ENCODE peak calls at places on chromosomes 5 and 9, in five cellular contexts. P, S, G, H and D are unnamed samples.

GRCh38 chr5:127002390-127002789 is 28.0 kb downstream of the MARCHF3 start:
- DNase-seq in P (no peak), S (peak; percentile 34), G (no peak), H (no peak), D (no peak)

GRCh38 chr5:44641820-44642219 is 166.9 kb upstream of the MRPS30 start:
- DNase-seq in P (no peak), S (no peak), G (no peak), H (no peak), D (no peak)

GRCh38 chr5:26482817-26483375 is 555.5 kb downstream of the CDH9 start:
- DNase-seq in P (peak; percentile 87), S (no peak), G (no peak), H (no peak), D (no peak)

GRCh38 chr9:82531795-82532194 is 531.1 kb downstream of the RASEF start:
- DNase-seq in P (no peak), S (no peak), G (no peak), H (no peak), D (no peak)

GRCh38 chr9:136570916-136571315 is 25.1 kb upstream of the NOTCH1 start:
- DNase-seq in P (no peak), S (no peak), G (peak; percentile 40), H (no peak), D (no peak)

GRCh38 chr5:82749453-82749852 is 327.7 kb downstream of the TMEM167A start:
- DNase-seq in P (no peak), S (no peak), G (no peak), H (no peak), D (no peak)

GRCh38 chr9:127550277-127550676 is 61.8 kb upstream of the STXBP1 start:
- DNase-seq in P (no peak), S (no peak), G (no peak), H (no peak), D (no peak)

GRCh38 chr9:80085668-80086067 is 513.9 kb downstream of the TLE4 start:
- DNase-seq in P (no peak), S (peak; percentile 4), G (no peak), H (no peak), D (no peak)

GRCh38 chr9:105114318-105114717 is 130.1 kb upstream of the SLC44A1 start:
- DNase-seq in P (no peak), S (no peak), G (no peak), H (no peak), D (no peak)

GRCh38 chr5:146647656-146648199 is 131.7 kb upstream of the GPR151 start:
- DNase-seq in P (no peak), S (no peak), G (no peak), H (no peak), D (no peak)

GRCh38 chr9:116154334-116154975 is 864 bp downstream of the PAPPA start:
- DNase-seq in P (peak; percentile 71), S (no peak), G (peak; percentile 59), H (no peak), D (no peak)

GRCh38 chr5:6576861-6577501 is 55.9 kb downstream of the NSUN2 start:
- DNase-seq in P (peak; percentile 24), S (peak; percentile 52), G (peak; percentile 49), H (no peak), D (peak; percentile 31)

GRCh38 chr5:73365301-73365853 is 83.2 kb downstream of the FOXD1 start:
- DNase-seq in P (no peak), S (peak; percentile 96), G (no peak), H (no peak), D (no peak)

GRCh38 chr9:137534256-137535119 is 15.7 kb downstream of the PNPLA7 start:
- DNase-seq in P (peak; percentile 52), S (peak; percentile 60), G (no peak), H (no peak), D (peak; percentile 66)

GRCh38 chr9:77810637-77811119 is 162.6 kb upstream of the GNA14 start:
- DNase-seq in P (no peak), S (no peak), G (no peak), H (no peak), D (no peak)

GRCh38 chr9:4997196-4997595 is 12.1 kb downstream of the JAK2 start:
- DNase-seq in P (no peak), S (no peak), G (no peak), H (no peak), D (no peak)

GRCh38 chr9:78324068-78324650 is 27.2 kb downstream of the PSAT1 start:
- DNase-seq in P (no peak), S (no peak), G (no peak), H (no peak), D (no peak)

GRCh38 chr5:143646961-143647360 is 165.0 kb upstream of the HMHB1 start:
- DNase-seq in P (no peak), S (peak; percentile 21), G (no peak), H (no peak), D (no peak)

GRCh38 chr9:79952401-79952800 is 380.6 kb downstream of the TLE4 start:
- DNase-seq in P (no peak), S (peak; percentile 4), G (no peak), H (no peak), D (no peak)

GRCh38 chr5:138653502-138653901 is 78.3 kb upstream of the HSPA9 start:
- DNase-seq in P (no peak), S (peak; percentile 35), G (no peak), H (no peak), D (no peak)

GRCh38 chr5:169300468-169301385 is at the start of gene SLIT3:
- DNase-seq in P (peak; percentile 93), S (peak; percentile 47), G (peak; percentile 78), H (no peak), D (no peak)

GRCh38 chr9:17322882-17323864 is 188.3 kb downstream of the CNTLN start:
- DNase-seq in P (no peak), S (no peak), G (no peak), H (no peak), D (no peak)

GRCh38 chr5:55387865-55388264 is 80.1 kb downstream of the MTREX start:
- DNase-seq in P (no peak), S (no peak), G (no peak), H (no peak), D (no peak)

GRCh38 chr5:52856564-52856963 is 68.8 kb downstream of the ITGA1 start:
- DNase-seq in P (no peak), S (peak; percentile 72), G (no peak), H (no peak), D (no peak)

GRCh38 chr5:178385472-178385853 is 152.9 kb upstream of the PHYKPL start:
- DNase-seq in P (no peak), S (peak; percentile 36), G (no peak), H (no peak), D (no peak)

GRCh38 chr9:131276891-131277672 is 772 bp upstream of the FAM78A start:
- DNase-seq in P (peak; percentile 47), S (no peak), G (peak; percentile 67), H (peak; percentile 57), D (no peak)
- H3K4me3 ChIP-seq in P (peak overlapping the region; percentile 81), S (peak overlapping the region; percentile 66), G (peak overlapping the region; percentile 70), H (no peak overlapping the region), D (peak overlapping the region; percentile 67)

DNA sequence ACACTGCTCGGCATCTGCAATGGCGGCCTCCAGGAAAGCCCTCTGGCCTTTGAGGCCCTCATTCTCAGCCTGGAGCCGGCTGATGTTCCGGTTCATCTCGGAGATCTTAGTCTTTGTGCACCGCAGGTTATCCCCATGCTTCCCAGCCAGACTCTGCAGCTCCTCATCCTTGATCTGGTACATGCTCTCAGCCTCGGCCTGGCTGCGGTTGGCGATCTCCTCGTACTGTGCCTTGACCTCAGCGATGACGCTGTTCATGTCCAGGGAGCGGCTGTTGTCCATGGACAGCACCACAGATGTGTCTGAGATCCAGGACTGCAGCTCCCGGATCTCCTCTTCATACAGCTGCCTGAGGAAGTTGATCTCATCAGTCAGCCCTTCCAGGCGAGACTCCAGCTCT is 21.9 kb downstream of the CEP120 start:
- DNase-seq in P (no peak), S (no peak), G (no peak), H (no peak), D (no peak)
- H3K36me3 ChIP-seq in P (peaks cover 5% of the 10 kb centered on the region), S (peaks cover 17% of the 10 kb centered on the region), G (no peaks in the 10 kb centered on the region), H (peaks cover 86% of the 10 kb centered on the region), D (peaks cover 8% of the 10 kb centered on the region)

GRCh38 chr9:2243666-2244555 is 228.8 kb downstream of the SMARCA2 start:
- DNase-seq in P (no peak), S (no peak), G (no peak), H (no peak), D (no peak)

GRCh38 chr9:2241875-2242741 is 227.0 kb downstream of the SMARCA2 start:
- DNase-seq in P (peak; percentile 94), S (peak; percentile 88), G (peak; percentile 83), H (peak; percentile 1), D (peak; percentile 75)

GRCh38 chr9:2248768-2249167 is 233.6 kb downstream of the SMARCA2 start:
- DNase-seq in P (no peak), S (no peak), G (no peak), H (no peak), D (no peak)

GRCh38 chr9:2241461-2241874 is 226.3 kb downstream of the SMARCA2 start:
- DNase-seq in P (peak; percentile 93), S (peak; percentile 86), G (peak; percentile 53), H (no peak), D (no peak)

DNA sequence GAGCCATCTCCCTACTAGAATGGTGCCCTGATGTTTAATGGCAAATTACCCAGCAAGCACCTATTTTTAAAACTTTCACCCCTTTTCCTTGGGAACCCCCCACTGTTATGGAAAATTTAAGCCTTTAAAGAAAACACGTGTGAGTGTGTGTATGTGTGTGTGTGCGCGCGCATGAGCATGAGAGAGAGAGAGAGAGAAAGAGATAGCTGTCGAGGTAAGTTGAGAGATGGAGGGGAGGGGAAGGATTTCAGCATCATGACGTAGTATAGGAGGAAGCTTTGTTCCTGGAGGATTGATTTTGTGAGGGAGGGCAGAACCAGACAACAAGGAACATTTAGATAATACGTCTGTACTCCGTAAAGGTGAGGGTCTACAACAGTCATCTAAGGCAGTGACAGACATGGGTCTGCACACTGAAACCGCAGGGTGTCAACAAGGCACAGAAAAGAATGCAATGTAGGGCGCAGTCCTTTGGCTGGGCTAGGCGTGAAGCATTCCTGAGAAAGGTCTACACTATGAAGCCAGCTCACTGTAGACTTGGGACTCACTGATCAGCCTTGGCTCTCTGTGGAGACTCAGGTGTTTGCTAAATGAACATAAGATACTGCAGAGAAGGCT is 227.7 kb downstream of the SMARCA2 start:
- DNase-seq in P (peak; percentile 9), S (no peak), G (no peak), H (no peak), D (peak; percentile 28)
- H3K4me3 ChIP-seq in P (peak overlapping the region; percentile 35), S (no peak overlapping the region), G (peak overlapping the region; percentile 69), H (no peak overlapping the region), D (no peak overlapping the region)

DNA sequence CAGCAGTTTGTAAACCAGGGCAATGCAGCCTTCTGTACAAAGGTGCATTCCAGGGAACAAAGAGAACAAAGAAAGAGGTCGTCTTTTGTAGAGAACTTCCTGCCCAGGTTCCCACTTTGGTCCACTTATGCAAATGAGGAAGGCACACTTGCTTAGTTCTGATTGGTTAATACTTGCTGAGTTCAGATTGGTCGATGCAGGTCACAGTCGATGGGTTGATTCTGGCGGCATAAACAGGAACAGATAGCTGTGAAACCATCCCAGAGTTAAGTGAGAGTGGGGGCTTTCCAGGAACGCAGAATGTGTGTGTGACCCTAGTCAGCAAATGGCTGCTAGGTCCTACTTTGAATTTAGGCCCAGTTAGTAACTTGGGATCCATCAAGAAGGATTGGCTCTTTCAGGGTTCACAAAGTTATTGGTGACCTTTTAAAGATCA is 1.8 kb upstream of the ADAMTS13 start:
- DNase-seq in P (peak; percentile 39), S (no peak), G (no peak), H (no peak), D (no peak)
- H3K36me3 ChIP-seq in P (no peaks in the 10 kb centered on the region), S (peaks cover 2% of the 10 kb centered on the region), G (no peaks in the 10 kb centered on the region), H (peaks cover 2% of the 10 kb centered on the region), D (no peaks in the 10 kb centered on the region)